ENCODE peak calls at places on chromosome 16, in six cellular contexts. One of them, this sample, is unnamed.

GRCh38 chr16:65889533-65889966 is 476.9 kb upstream of the CDH5 start:
- DNase-seq in MM.1S: no peak
- DNase-seq in heart right ventricle: no peak
- DNase-seq in IMR-90: peak; percentile 7
- DNase-seq in heart left ventricle: no peak
- DNase-seq in CD4-positive, alpha-beta T cell: no peak
- DNase-seq in this sample: no peak

GRCh38 chr16:88703486-88704309 is 2.5 kb downstream of the RNF166 start:
- DNase-seq in MM.1S: no peak
- DNase-seq in heart right ventricle: peak; percentile 40
- DNase-seq in IMR-90: no peak
- DNase-seq in heart left ventricle: peak; percentile 69
- DNase-seq in CD4-positive, alpha-beta T cell: peak; percentile 78
- DNase-seq in this sample: no peak

GRCh38 chr16:69619514-69619913 is 53.7 kb downstream of the NFAT5 start:
- DNase-seq in MM.1S: no peak
- DNase-seq in heart right ventricle: no peak
- DNase-seq in IMR-90: no peak
- DNase-seq in heart left ventricle: no peak
- DNase-seq in CD4-positive, alpha-beta T cell: no peak
- DNase-seq in this sample: no peak

GRCh38 chr16:72468582-72468981 is 296.6 kb upstream of the PMFBP1 start:
- DNase-seq in MM.1S: no peak
- DNase-seq in heart right ventricle: no peak
- DNase-seq in IMR-90: peak; percentile 14
- DNase-seq in heart left ventricle: no peak
- DNase-seq in CD4-positive, alpha-beta T cell: no peak
- DNase-seq in this sample: no peak

GRCh38 chr16:87956169-87956770 is 5.0 kb downstream of the BANP start:
- DNase-seq in MM.1S: peak; percentile 81
- DNase-seq in heart right ventricle: peak; percentile 66
- DNase-seq in IMR-90: peak; percentile 83
- DNase-seq in heart left ventricle: peak; percentile 71
- DNase-seq in CD4-positive, alpha-beta T cell: peak; percentile 49
- DNase-seq in this sample: peak; percentile 51

GRCh38 chr16:77234611-77235010 is 35.4 kb downstream of the SYCE1L start:
- DNase-seq in MM.1S: no peak
- DNase-seq in heart right ventricle: no peak
- DNase-seq in IMR-90: no peak
- DNase-seq in heart left ventricle: no peak
- DNase-seq in CD4-positive, alpha-beta T cell: no peak
- DNase-seq in this sample: no peak

GRCh38 chr16:59635674-59636073 is 901.6 kb upstream of the GOT2 start:
- DNase-seq in MM.1S: no peak
- DNase-seq in heart right ventricle: no peak
- DNase-seq in IMR-90: peak; percentile 65
- DNase-seq in heart left ventricle: no peak
- DNase-seq in CD4-positive, alpha-beta T cell: no peak
- DNase-seq in this sample: no peak

GRCh38 chr16:8846401-8846932 is 22.3 kb downstream of the CARHSP1 start:
- DNase-seq in MM.1S: no peak
- DNase-seq in heart right ventricle: no peak
- DNase-seq in IMR-90: no peak
- DNase-seq in heart left ventricle: no peak
- DNase-seq in CD4-positive, alpha-beta T cell: no peak
- DNase-seq in this sample: no peak

GRCh38 chr16:51648521-51648920 is 497.5 kb upstream of the SALL1 start:
- DNase-seq in MM.1S: no peak
- DNase-seq in heart right ventricle: no peak
- DNase-seq in IMR-90: no peak
- DNase-seq in heart left ventricle: no peak
- DNase-seq in CD4-positive, alpha-beta T cell: no peak
- DNase-seq in this sample: no peak

GRCh38 chr16:53511403-53512280 is 8.6 kb upstream of the AKTIP start:
- DNase-seq in MM.1S: no peak
- DNase-seq in heart right ventricle: no peak
- DNase-seq in IMR-90: no peak
- DNase-seq in heart left ventricle: no peak
- DNase-seq in CD4-positive, alpha-beta T cell: no peak
- DNase-seq in this sample: no peak

GRCh38 chr16:15644306-15644961 is 1.5 kb upstream of the MARF1 start:
- DNase-seq in MM.1S: peak; percentile 36
- DNase-seq in heart right ventricle: no peak
- DNase-seq in IMR-90: no peak
- DNase-seq in heart left ventricle: no peak
- DNase-seq in CD4-positive, alpha-beta T cell: no peak
- DNase-seq in this sample: no peak

GRCh38 chr16:18833707-18834505 is 32.6 kb upstream of the ARL6IP1 start:
- DNase-seq in MM.1S: no peak
- DNase-seq in heart right ventricle: no peak
- DNase-seq in IMR-90: no peak
- DNase-seq in heart left ventricle: no peak
- DNase-seq in CD4-positive, alpha-beta T cell: no peak
- DNase-seq in this sample: no peak

GRCh38 chr16:85963746-85964370 is 64.9 kb downstream of the IRF8 start:
- DNase-seq in MM.1S: no peak
- DNase-seq in heart right ventricle: peak; percentile 63
- DNase-seq in IMR-90: no peak
- DNase-seq in heart left ventricle: peak; percentile 85
- DNase-seq in CD4-positive, alpha-beta T cell: no peak
- DNase-seq in this sample: peak; percentile 26

GRCh38 chr16:8683640-8684039 is 9.2 kb downstream of the ABAT start:
- DNase-seq in MM.1S: no peak
- DNase-seq in heart right ventricle: no peak
- DNase-seq in IMR-90: no peak
- DNase-seq in heart left ventricle: no peak
- DNase-seq in CD4-positive, alpha-beta T cell: no peak
- DNase-seq in this sample: no peak

GRCh38 chr16:10578474-10579316 is 1.7 kb downstream of the EMP2 start:
- DNase-seq in MM.1S: no peak
- DNase-seq in heart right ventricle: peak; percentile 44
- DNase-seq in IMR-90: no peak
- DNase-seq in heart left ventricle: peak; percentile 66
- DNase-seq in CD4-positive, alpha-beta T cell: no peak
- DNase-seq in this sample: no peak

GRCh38 chr16:14302399-14303181 is 231.5 kb downstream of the MRTFB start:
- DNase-seq in MM.1S: no peak
- DNase-seq in heart right ventricle: peak; percentile 34
- DNase-seq in IMR-90: no peak
- DNase-seq in heart left ventricle: no peak
- DNase-seq in CD4-positive, alpha-beta T cell: no peak
- DNase-seq in this sample: no peak

GRCh38 chr16:70747703-70748631 is 53.0 kb downstream of the VAC14 start:
- DNase-seq in MM.1S: no peak
- DNase-seq in heart right ventricle: no peak
- DNase-seq in IMR-90: peak; percentile 16
- DNase-seq in heart left ventricle: peak; percentile 62
- DNase-seq in CD4-positive, alpha-beta T cell: no peak
- DNase-seq in this sample: no peak

GRCh38 chr16:88770459-88771293 is 14.3 kb downstream of the PIEZO1 start:
- DNase-seq in MM.1S: no peak
- DNase-seq in heart right ventricle: peak; percentile 70
- DNase-seq in IMR-90: peak; percentile 87
- DNase-seq in heart left ventricle: peak; percentile 77
- DNase-seq in CD4-positive, alpha-beta T cell: no peak
- DNase-seq in this sample: no peak

GRCh38 chr16:72787519-72788268 is 260.2 kb downstream of the ZFHX3 start:
- DNase-seq in MM.1S: peak; percentile 42
- DNase-seq in heart right ventricle: peak; percentile 35
- DNase-seq in IMR-90: peak; percentile 94
- DNase-seq in heart left ventricle: peak; percentile 67
- DNase-seq in CD4-positive, alpha-beta T cell: peak; percentile 51
- DNase-seq in this sample: peak; percentile 78

GRCh38 chr16:69613283-69614154 is 47.8 kb downstream of the NFAT5 start:
- DNase-seq in MM.1S: no peak
- DNase-seq in heart right ventricle: no peak
- DNase-seq in IMR-90: peak; percentile 56
- DNase-seq in heart left ventricle: no peak
- DNase-seq in CD4-positive, alpha-beta T cell: no peak
- DNase-seq in this sample: no peak

GRCh38 chr16:48246066-48246465 is 1.3 kb downstream of the ABCC11 start:
- DNase-seq in MM.1S: no peak
- DNase-seq in heart right ventricle: no peak
- DNase-seq in IMR-90: peak; percentile 12
- DNase-seq in heart left ventricle: no peak
- DNase-seq in CD4-positive, alpha-beta T cell: no peak
- DNase-seq in this sample: no peak

GRCh38 chr16:24700549-24701392 is 28.7 kb upstream of the TNRC6A start:
- DNase-seq in MM.1S: no peak
- DNase-seq in heart right ventricle: peak; percentile 87
- DNase-seq in IMR-90: peak; percentile 98
- DNase-seq in heart left ventricle: peak; percentile 81
- DNase-seq in CD4-positive, alpha-beta T cell: no peak
- DNase-seq in this sample: peak; percentile 86

GRCh38 chr16:23254338-23254737 is 47.8 kb upstream of the SCNN1B start:
- DNase-seq in MM.1S: no peak
- DNase-seq in heart right ventricle: no peak
- DNase-seq in IMR-90: peak; percentile 48
- DNase-seq in heart left ventricle: no peak
- DNase-seq in CD4-positive, alpha-beta T cell: no peak
- DNase-seq in this sample: no peak

GRCh38 chr16:49734330-49734729 is 121.6 kb downstream of the ZNF423 start:
- DNase-seq in MM.1S: no peak
- DNase-seq in heart right ventricle: peak; percentile 26
- DNase-seq in IMR-90: no peak
- DNase-seq in heart left ventricle: peak; percentile 64
- DNase-seq in CD4-positive, alpha-beta T cell: no peak
- DNase-seq in this sample: peak; percentile 73

GRCh38 chr16:11078812-11079459 is 134.6 kb downstream of the CLEC16A start:
- DNase-seq in MM.1S: no peak
- DNase-seq in heart right ventricle: peak; percentile 33
- DNase-seq in IMR-90: peak; percentile 83
- DNase-seq in heart left ventricle: no peak
- DNase-seq in CD4-positive, alpha-beta T cell: no peak
- DNase-seq in this sample: peak; percentile 80

GRCh38 chr16:88282221-88283041 is 100.3 kb upstream of the ZNF469 start:
- DNase-seq in MM.1S: no peak
- DNase-seq in heart right ventricle: no peak
- DNase-seq in IMR-90: peak; percentile 44
- DNase-seq in heart left ventricle: no peak
- DNase-seq in CD4-positive, alpha-beta T cell: no peak
- DNase-seq in this sample: no peak

GRCh38 chr16:89557936-89558490 is 2.5 kb upstream of the RPL13 start:
- DNase-seq in MM.1S: no peak
- DNase-seq in heart right ventricle: no peak
- DNase-seq in IMR-90: no peak
- DNase-seq in heart left ventricle: no peak
- DNase-seq in CD4-positive, alpha-beta T cell: no peak
- DNase-seq in this sample: no peak

GRCh38 chr16:50802000-50802399 is 60.1 kb downstream of the CYLD start:
- DNase-seq in MM.1S: no peak
- DNase-seq in heart right ventricle: no peak
- DNase-seq in IMR-90: peak; percentile 81
- DNase-seq in heart left ventricle: no peak
- DNase-seq in CD4-positive, alpha-beta T cell: no peak
- DNase-seq in this sample: no peak

GRCh38 chr16:11089504-11090124 is 145.2 kb downstream of the CLEC16A start:
- DNase-seq in MM.1S: no peak
- DNase-seq in heart right ventricle: no peak
- DNase-seq in IMR-90: peak; percentile 99
- DNase-seq in heart left ventricle: no peak
- DNase-seq in CD4-positive, alpha-beta T cell: no peak
- DNase-seq in this sample: no peak

DNA sequence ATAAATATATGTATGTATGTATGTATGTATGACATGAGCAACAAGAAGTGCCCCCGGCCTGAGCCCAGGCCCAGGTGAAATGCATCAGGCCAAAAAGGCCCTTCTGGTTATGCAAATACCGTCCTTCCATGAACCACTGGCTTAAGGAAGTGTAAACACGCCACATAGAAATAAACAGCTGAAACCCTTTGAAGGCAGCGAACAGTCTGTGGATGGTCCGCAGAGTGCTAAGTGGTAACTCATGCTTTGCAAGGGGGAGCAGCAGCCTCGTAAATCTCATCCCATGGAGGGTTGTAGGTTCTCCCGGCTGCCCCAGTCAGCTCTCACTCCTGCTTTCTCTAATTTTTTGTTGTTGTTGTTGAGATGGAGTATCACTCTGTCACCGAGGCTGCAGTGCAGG is 36.7 kb downstream of the COTL1 start:
- DNase-seq in MM.1S: no peak
- DNase-seq in heart right ventricle: no peak
- DNase-seq in IMR-90: no peak
- DNase-seq in heart left ventricle: no peak
- DNase-seq in CD4-positive, alpha-beta T cell: no peak
- DNase-seq in this sample: no peak
- H3K27me3 ChIP-seq in MM.1S: no peaks in the 10 kb centered on the region
- H3K27me3 ChIP-seq in heart right ventricle: no peaks in the 10 kb centered on the region
- H3K27me3 ChIP-seq in IMR-90: no peaks in the 10 kb centered on the region
- H3K27me3 ChIP-seq in heart left ventricle: no peaks in the 10 kb centered on the region
- H3K27me3 ChIP-seq in CD4-positive, alpha-beta T cell: no peaks in the 10 kb centered on the region
- H3K27me3 ChIP-seq in this sample: no peaks in the 10 kb centered on the region

DNA sequence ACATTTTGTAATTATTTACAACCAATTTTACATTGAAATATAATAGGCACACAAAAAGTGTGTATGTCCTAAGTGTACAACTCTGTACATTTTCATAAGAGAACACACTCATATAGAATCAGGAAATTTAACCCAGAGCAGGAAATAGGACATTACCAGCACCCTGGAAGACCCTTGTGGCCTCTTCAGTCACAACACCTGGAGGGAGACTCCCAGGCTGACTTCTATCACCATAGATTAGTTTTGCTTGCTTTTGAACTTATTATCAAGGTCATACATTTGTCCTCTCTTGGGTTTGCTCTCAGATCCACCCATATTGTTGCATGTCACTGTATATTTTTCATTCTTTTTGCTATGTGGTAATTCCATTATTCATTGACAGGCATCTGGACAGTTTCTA is 5.8 kb downstream of the RIPOR1 start:
- DNase-seq in MM.1S: no peak
- DNase-seq in heart right ventricle: no peak
- DNase-seq in IMR-90: no peak
- DNase-seq in heart left ventricle: no peak
- DNase-seq in CD4-positive, alpha-beta T cell: no peak
- DNase-seq in this sample: no peak
- H3K27me3 ChIP-seq in MM.1S: no peaks in the 10 kb centered on the region
- H3K27me3 ChIP-seq in heart right ventricle: no peaks in the 10 kb centered on the region
- H3K27me3 ChIP-seq in IMR-90: no peaks in the 10 kb centered on the region
- H3K27me3 ChIP-seq in heart left ventricle: no peaks in the 10 kb centered on the region
- H3K27me3 ChIP-seq in CD4-positive, alpha-beta T cell: peaks cover 20% of the 10 kb centered on the region
- H3K27me3 ChIP-seq in this sample: no peaks in the 10 kb centered on the region

GRCh38 chr16:152141-153128 is at the start of gene HBZ:
- DNase-seq in MM.1S: no peak
- DNase-seq in heart right ventricle: no peak
- DNase-seq in IMR-90: no peak
- DNase-seq in heart left ventricle: no peak
- DNase-seq in CD4-positive, alpha-beta T cell: no peak
- DNase-seq in this sample: no peak
- H3K27me3 ChIP-seq in MM.1S: peaks cover 61% of the 10 kb centered on the region
- H3K27me3 ChIP-seq in heart right ventricle: peaks cover 37% of the 10 kb centered on the region
- H3K27me3 ChIP-seq in IMR-90: peaks cover 10% of the 10 kb centered on the region
- H3K27me3 ChIP-seq in heart left ventricle: peaks cover 52% of the 10 kb centered on the region
- H3K27me3 ChIP-seq in CD4-positive, alpha-beta T cell: peaks cover 17% of the 10 kb centered on the region
- H3K27me3 ChIP-seq in this sample: no peaks in the 10 kb centered on the region

DNA sequence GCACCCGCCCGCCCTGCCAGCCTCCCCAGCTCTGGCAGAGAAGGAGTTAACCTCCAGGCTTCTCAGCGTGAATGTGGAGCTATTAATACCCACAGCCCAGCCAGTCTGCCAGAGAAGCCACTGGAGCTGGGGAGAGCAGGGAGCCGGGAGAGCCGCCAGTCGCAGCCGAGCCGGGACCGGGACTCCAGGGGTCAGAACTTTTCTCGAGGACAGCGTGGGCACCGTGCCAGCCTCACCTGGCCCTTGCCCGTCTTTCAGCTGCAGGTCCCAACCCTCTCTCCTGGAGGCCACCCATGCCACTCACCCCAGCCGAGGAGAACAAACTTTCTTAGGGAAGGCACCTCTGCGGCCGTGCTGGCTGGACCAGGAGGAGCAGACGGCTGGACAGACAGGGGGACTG is 33.8 kb upstream of the SBK1 start:
- DNase-seq in MM.1S: no peak
- DNase-seq in heart right ventricle: peak; percentile 68
- DNase-seq in IMR-90: peak; percentile 4
- DNase-seq in heart left ventricle: peak; percentile 86
- DNase-seq in CD4-positive, alpha-beta T cell: no peak
- DNase-seq in this sample: peak; percentile 36
- H3K27me3 ChIP-seq in MM.1S: no peaks in the 10 kb centered on the region
- H3K27me3 ChIP-seq in heart right ventricle: peaks cover 29% of the 10 kb centered on the region
- H3K27me3 ChIP-seq in IMR-90: peaks cover 60% of the 10 kb centered on the region
- H3K27me3 ChIP-seq in heart left ventricle: peaks cover 12% of the 10 kb centered on the region
- H3K27me3 ChIP-seq in CD4-positive, alpha-beta T cell: no peaks in the 10 kb centered on the region
- H3K27me3 ChIP-seq in this sample: no peaks in the 10 kb centered on the region